ENCODE peak calls at places on chromosomes 11 and 22, in four cellular contexts. F is PC-3, G is endothelial cell of umbilical vein, N is adrenal gland. Y is an unnamed sample.

GRCh38 chr11:61688368-61689163 is 8.4 kb downstream of the DAGLA start:
- DNase-seq in G (peak; percentile 57), N (no peak), F (no peak), Y (no peak)

GRCh38 chr11:129804012-129804411 is 11.6 kb upstream of the TMEM45B start:
- DNase-seq in G (no peak), F (no peak), N (no peak), Y (no peak)

GRCh38 chr11:34178422-34178821 is 73.0 kb downstream of the NAT10 start:
- DNase-seq in F (no peak), N (no peak), G (no peak), Y (no peak)

GRCh38 chr11:69745201-69745600 is 29.9 kb downstream of the FGF4 start:
- DNase-seq in N (no peak), F (no peak), G (no peak), Y (no peak)

GRCh38 chr11:124114942-124115781 is at the start of gene VWA5A:
- DNase-seq in G (peak; percentile 86), F (peak; percentile 87), N (peak; percentile 93), Y (peak; percentile 94)

GRCh38 chr11:102293873-102294601 is 23.2 kb upstream of the BIRC3 start:
- DNase-seq in N (no peak), F (peak; percentile 80), G (peak; percentile 50), Y (peak; percentile 68)

GRCh38 chr11:46295312-46295995 is 18.0 kb downstream of the CREB3L1 start:
- DNase-seq in G (peak; percentile 76), F (no peak), N (peak; percentile 86), Y (peak; percentile 97)

GRCh38 chr11:18243783-18244362 is 4.6 kb downstream of the SAA2 start:
- DNase-seq in N (peak; percentile 55), F (peak; percentile 73), G (peak; percentile 65), Y (peak; percentile 75)

GRCh38 chr11:36619502-36619901 is 21.5 kb upstream of the RAG2 start:
- DNase-seq in F (no peak), N (no peak), G (peak; percentile 72), Y (peak; percentile 49)

GRCh38 chr11:61752117-61752924 is at the start of gene MYRF:
- DNase-seq in F (peak; percentile 54), G (peak; percentile 21), N (peak; percentile 37), Y (peak; percentile 73)

DNA sequence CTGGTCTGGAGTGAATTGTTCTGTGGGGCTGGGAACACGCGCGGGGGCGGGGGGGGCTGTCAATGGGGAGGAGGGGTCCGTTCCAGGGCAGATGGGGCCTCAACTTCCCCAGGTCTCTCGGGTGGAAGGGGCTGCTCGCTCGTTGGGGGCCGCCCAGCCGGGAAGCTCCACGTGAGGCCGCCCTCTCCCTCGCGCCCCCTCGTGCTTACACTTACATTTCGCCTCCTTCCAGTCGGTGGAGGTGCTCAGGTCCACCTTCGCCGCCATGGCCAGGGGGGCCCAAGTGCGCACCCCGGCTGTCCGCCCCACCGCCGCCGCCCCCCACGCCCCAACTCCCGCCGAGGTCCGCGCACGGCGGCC is 451 bp downstream of the MACROD1 start:
- DNase-seq in N (no peak), G (no peak), F (peak; percentile 18), Y (peak; percentile 48)
- TF ChIP-seq CTCF in N (no peak), G (no peak), F (no peak), Y (peak; percentile 26)

DNA sequence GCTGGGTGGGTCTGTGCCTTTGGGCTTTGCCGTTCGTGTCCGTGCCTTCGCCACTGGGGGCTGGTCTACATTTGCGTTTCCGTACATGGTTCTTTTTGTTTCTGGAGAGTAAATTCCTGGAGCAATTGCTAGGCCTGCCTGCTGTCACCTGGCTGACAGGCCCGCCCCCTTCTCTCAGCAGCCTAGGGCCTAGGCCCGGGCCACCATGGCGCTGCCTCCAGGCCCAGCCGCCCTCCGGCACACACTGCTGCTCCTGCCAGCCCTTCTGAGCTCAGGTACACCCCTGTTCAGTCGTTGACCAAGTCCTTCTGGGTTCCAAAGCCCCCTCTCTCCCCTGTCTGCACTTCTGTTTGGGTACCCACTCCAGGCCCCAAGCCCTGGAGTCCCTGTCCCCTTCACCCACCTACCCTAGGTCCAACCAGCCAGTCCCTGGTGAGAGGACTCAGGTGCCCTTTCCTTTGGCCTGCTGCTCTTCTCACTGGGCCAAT is 649 bp downstream of the TMEM25 start:
- DNase-seq in G (no peak), N (no peak), F (no peak), Y (no peak)
- H3K27ac ChIP-seq in G (no peak overlapping the region), N (peak overlapping the region; percentile 60), F (no peak overlapping the region), Y (no peak overlapping the region)

GRCh38 chr22:46075764-46076531 is 74.4 kb upstream of the PPARA start:
- DNase-seq in G (no peak), F (no peak), N (peak; percentile 21), Y (peak; percentile 47)

GRCh38 chr22:46074771-46075551 is 75.4 kb upstream of the PPARA start:
- DNase-seq in G (no peak), F (no peak), N (peak; percentile 33), Y (peak; percentile 50)

GRCh38 chr22:46077669-46078099 is 72.6 kb upstream of the PPARA start:
- DNase-seq in N (peak; percentile 35), F (no peak), G (no peak), Y (peak; percentile 52)

GRCh38 chr22:46078241-46079092 is 71.9 kb upstream of the PPARA start:
- DNase-seq in F (peak; percentile 88), G (no peak), N (peak; percentile 93), Y (peak; percentile 87)

DNA sequence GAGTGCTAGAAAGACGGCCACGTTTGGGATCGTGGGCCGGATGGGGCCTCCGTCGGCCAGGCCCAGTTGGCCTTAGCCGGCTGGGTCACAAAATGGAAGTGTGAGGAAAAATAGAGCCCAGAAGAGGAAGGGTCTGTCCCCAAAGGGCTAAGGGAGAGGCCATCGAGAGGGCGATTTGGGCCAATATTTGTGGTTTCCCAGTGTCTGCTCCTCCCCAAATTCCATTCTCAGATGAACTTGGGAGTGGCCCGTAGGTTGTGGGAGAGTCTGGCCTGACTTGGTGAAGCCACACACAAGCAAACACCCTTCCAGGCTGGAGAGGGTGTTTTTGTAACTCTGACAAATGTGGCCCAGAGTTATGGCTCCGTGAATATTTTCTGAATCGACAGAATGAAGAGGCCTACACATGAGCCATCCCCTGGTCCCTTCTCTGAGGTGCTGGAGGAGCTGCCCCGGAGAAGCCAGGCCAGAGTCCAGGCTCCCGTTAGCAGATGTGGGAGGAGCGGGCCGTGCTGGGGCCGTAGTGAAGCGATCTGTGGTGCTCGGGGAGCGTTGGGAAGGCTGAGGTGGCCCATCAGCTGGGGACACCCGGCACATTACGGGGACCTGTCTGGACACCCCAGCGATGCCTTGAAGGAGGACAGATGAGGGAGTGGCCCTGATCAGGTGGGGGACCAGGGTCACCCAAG is 73.5 kb upstream of the PPARA start:
- DNase-seq in N (peak; percentile 62), G (no peak), F (peak; percentile 71), Y (peak; percentile 58)
- H3K4me1 ChIP-seq in N (peaks cover 63% of the 10 kb centered on the region), G (peaks cover 44% of the 10 kb centered on the region), F (peaks cover 29% of the 10 kb centered on the region), Y (peaks cover 44% of the 10 kb centered on the region)

GRCh38 chr22:49148895-49149418 is 678.7 kb downstream of the BRD1 start:
- DNase-seq in F (no peak), G (no peak), N (no peak), Y (no peak)
- TF ChIP-seq CTCF in F (no peak), G (no peak), N (no peak), Y (no peak)